ENCODE peak calls at places on chromosomes 4 and X, in four cellular contexts. One of them, this sample, is unnamed.

GRCh38 chr4:147833254-147833653 is 101.4 kb downstream of the ARHGAP10 start:
- DNase-seq in HepG2: no peak
- DNase-seq in K562: no peak
- DNase-seq in A549: no peak
- DNase-seq in this sample: peak

GRCh38 chr4:176236909-176237308 is 32.1 kb downstream of the ASB5 start:
- DNase-seq in HepG2: no peak
- DNase-seq in K562: no peak
- DNase-seq in A549: no peak
- DNase-seq in this sample: peak

GRCh38 chrX:108036298-108036973 is 8.4 kb upstream of the VSIG1 start:
- DNase-seq in HepG2: peak
- DNase-seq in K562: peak
- DNase-seq in A549: peak
- DNase-seq in this sample: peak

GRCh38 chrX:1486749-1487361 is 34.1 kb upstream of the ASMTL start:
- DNase-seq in HepG2: no peak
- DNase-seq in K562: no peak
- DNase-seq in A549: no peak
- DNase-seq in this sample: no peak

GRCh38 chr4:1405249-1405635 is 1.0 kb downstream of the NKX1-1 start:
- DNase-seq in HepG2: no peak
- DNase-seq in K562: no peak
- DNase-seq in A549: no peak
- DNase-seq in this sample: no peak

GRCh38 chrX:16186380-16187007 is 19.2 kb downstream of the MAGEB17 start:
- DNase-seq in HepG2: no peak
- DNase-seq in K562: no peak
- DNase-seq in A549: no peak
- DNase-seq in this sample: no peak

GRCh38 chr4:100147198-100147597 is 43.1 kb downstream of the DDIT4L start:
- DNase-seq in HepG2: no peak
- DNase-seq in K562: no peak
- DNase-seq in A549: no peak
- DNase-seq in this sample: no peak

GRCh38 chr4:42708625-42709024 is 51.7 kb upstream of the ATP8A1 start:
- DNase-seq in HepG2: no peak
- DNase-seq in K562: no peak
- DNase-seq in A549: no peak
- DNase-seq in this sample: no peak

GRCh38 chrX:123167621-123168020 is 16.5 kb upstream of the GRIA3 start:
- DNase-seq in HepG2: no peak
- DNase-seq in K562: no peak
- DNase-seq in A549: no peak
- DNase-seq in this sample: no peak

GRCh38 chr4:1797861-1798529 is 4.9 kb downstream of the FGFR3 start:
- DNase-seq in HepG2: peak
- DNase-seq in K562: no peak
- DNase-seq in A549: no peak
- DNase-seq in this sample: no peak

GRCh38 chr4:71498002-71498401 is 159.2 kb downstream of the SLC4A4 start:
- DNase-seq in HepG2: no peak
- DNase-seq in K562: no peak
- DNase-seq in A549: no peak
- DNase-seq in this sample: peak

GRCh38 chr4:16231570-16232252 is 5.4 kb upstream of the TAPT1 start:
- DNase-seq in HepG2: no peak
- DNase-seq in K562: no peak
- DNase-seq in A549: no peak
- DNase-seq in this sample: no peak

GRCh38 chrX:2446815-2447214 is 54.0 kb downstream of the DHRSX start:
- DNase-seq in HepG2: no peak
- DNase-seq in K562: no peak
- DNase-seq in A549: no peak
- DNase-seq in this sample: no peak

GRCh38 chr4:88291003-88291402 is 6.6 kb upstream of the PPM1K start:
- DNase-seq in HepG2: no peak
- DNase-seq in K562: no peak
- DNase-seq in A549: no peak
- DNase-seq in this sample: peak

GRCh38 chr4:176031927-176032326 is 33.7 kb upstream of the WDR17 start:
- DNase-seq in HepG2: no peak
- DNase-seq in K562: no peak
- DNase-seq in A549: no peak
- DNase-seq in this sample: no peak

GRCh38 chrX:71953946-71954345 is 43.3 kb downstream of the NHSL2 start:
- DNase-seq in HepG2: no peak
- DNase-seq in K562: no peak
- DNase-seq in A549: no peak
- DNase-seq in this sample: no peak

GRCh38 chrX:14398725-14399124 is 130.6 kb upstream of the GLRA2 start:
- DNase-seq in HepG2: no peak
- DNase-seq in K562: no peak
- DNase-seq in A549: no peak
- DNase-seq in this sample: no peak

DNA sequence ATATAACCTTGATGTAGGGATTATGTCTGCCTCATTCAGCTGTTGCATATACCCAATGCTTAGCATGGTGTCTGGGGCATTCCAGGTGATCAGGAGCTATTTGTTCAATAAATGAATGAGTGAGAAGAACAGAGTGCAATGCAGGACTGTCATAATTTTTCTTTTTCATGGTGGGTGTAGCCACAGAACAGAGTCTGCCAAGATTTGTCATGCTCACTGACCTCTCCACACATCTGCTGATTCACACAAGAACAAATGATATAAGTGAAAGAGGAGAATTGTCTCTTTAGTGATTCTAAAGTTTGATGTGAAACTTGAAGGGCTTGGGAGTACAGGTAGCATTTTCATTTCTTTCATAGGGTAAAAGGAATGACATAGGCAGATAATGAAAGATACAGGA is 64.4 kb upstream of the TEX13D start:
- DNase-seq in HepG2: no peak
- DNase-seq in K562: no peak
- DNase-seq in A549: no peak
- DNase-seq in this sample: no peak
- TF ChIP-seq MAZ in HepG2: no peak
- TF ChIP-seq MAZ in K562: no peak
- TF ChIP-seq MAZ in A549: no peak
- TF ChIP-seq MAZ in this sample: no peak

GRCh38 chr4:95505801-95506200 is 43.0 kb downstream of the UNC5C start:
- DNase-seq in HepG2: no peak
- DNase-seq in K562: no peak
- DNase-seq in A549: no peak
- DNase-seq in this sample: no peak
- H3K27ac ChIP-seq in HepG2: no peak
- H3K27ac ChIP-seq in K562: no peak
- H3K27ac ChIP-seq in A549: no peak
- H3K27ac ChIP-seq in this sample: no peak

GRCh38 chr4:87005690-87006461 is 71.1 kb downstream of the AFF1 start:
- DNase-seq in HepG2: no peak
- DNase-seq in K562: peak
- DNase-seq in A549: no peak
- DNase-seq in this sample: no peak

GRCh38 chr4:87009095-87009648 is 74.4 kb downstream of the AFF1 start:
- DNase-seq in HepG2: no peak
- DNase-seq in K562: peak
- DNase-seq in A549: no peak
- DNase-seq in this sample: no peak

GRCh38 chr4:87005369-87005689 is 70.5 kb downstream of the AFF1 start:
- DNase-seq in HepG2: no peak
- DNase-seq in K562: no peak
- DNase-seq in A549: no peak
- DNase-seq in this sample: no peak

GRCh38 chr4:87006531-87007344 is 71.9 kb downstream of the AFF1 start:
- DNase-seq in HepG2: peak
- DNase-seq in K562: peak
- DNase-seq in A549: peak
- DNase-seq in this sample: peak

DNA sequence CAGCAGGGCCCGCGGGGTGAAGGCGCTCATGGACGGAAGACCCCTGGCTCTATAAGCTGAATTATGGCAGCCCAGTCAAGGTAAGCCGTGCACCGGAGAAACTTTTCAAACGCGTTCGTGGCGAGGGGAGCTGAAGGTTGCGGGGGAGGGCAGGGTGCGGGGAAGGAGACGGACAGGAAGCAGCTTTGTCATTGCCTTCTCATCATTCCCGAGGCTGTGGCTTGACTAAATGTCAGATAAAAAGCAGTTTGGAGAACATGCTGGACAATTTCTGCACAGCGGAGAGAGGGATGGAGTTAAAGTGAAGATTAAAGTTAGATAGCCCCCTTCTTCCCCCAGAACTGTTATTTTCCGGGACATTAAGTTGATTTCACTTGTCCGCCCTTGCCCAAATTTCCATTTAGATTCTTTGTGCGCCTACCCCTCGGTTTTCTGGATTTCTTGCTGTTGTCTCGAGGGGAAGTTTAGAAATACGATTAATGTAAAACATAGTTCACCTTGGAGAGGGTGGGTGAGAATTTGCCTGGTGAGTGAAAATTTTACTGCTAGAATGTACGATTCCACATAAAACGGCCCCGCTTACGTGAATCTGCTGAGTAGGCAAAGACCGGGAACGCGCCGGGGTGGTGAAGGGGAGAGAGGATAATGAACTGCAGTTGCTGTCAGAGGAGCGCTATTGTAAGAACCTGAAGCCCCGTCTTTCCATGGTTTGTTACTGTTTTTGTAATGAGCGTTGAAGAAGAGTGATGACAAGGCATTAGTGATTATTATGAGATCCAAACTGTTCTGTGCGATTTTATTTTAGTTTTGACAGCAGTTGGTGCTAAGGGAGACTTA is 72.8 kb downstream of the AFF1 start:
- DNase-seq in HepG2: no peak
- DNase-seq in K562: peak
- DNase-seq in A549: no peak
- DNase-seq in this sample: peak
- TF ChIP-seq MAZ in HepG2: no peak
- TF ChIP-seq MAZ in K562: no peak
- TF ChIP-seq MAZ in A549: no peak
- TF ChIP-seq MAZ in this sample: no peak

GRCh38 chr4:4406455-4407298 is 19.8 kb downstream of the NSG1 start:
- DNase-seq in HepG2: no peak
- DNase-seq in K562: no peak
- DNase-seq in A549: no peak
- DNase-seq in this sample: no peak
- H3K27ac ChIP-seq in HepG2: no peak
- H3K27ac ChIP-seq in K562: no peak
- H3K27ac ChIP-seq in A549: no peak
- H3K27ac ChIP-seq in this sample: no peak

GRCh38 chrX:10102046-10102704 is 54.6 kb upstream of the CLCN4 start:
- DNase-seq in HepG2: no peak
- DNase-seq in K562: no peak
- DNase-seq in A549: no peak
- DNase-seq in this sample: no peak

GRCh38 chrX:10108288-10108687 is 48.5 kb upstream of the CLCN4 start:
- DNase-seq in HepG2: no peak
- DNase-seq in K562: no peak
- DNase-seq in A549: no peak
- DNase-seq in this sample: no peak

GRCh38 chrX:10106801-10107200 is 50.0 kb upstream of the CLCN4 start:
- DNase-seq in HepG2: no peak
- DNase-seq in K562: no peak
- DNase-seq in A549: no peak
- DNase-seq in this sample: no peak

GRCh38 chrX:10103023-10103422 is 53.8 kb upstream of the CLCN4 start:
- DNase-seq in HepG2: no peak
- DNase-seq in K562: no peak
- DNase-seq in A549: no peak
- DNase-seq in this sample: peak

GRCh38 chrX:10104958-10105658 is 51.7 kb upstream of the CLCN4 start:
- DNase-seq in HepG2: no peak
- DNase-seq in K562: no peak
- DNase-seq in A549: no peak
- DNase-seq in this sample: no peak
- TF ChIP-seq MAZ in HepG2: no peak
- TF ChIP-seq MAZ in K562: no peak
- TF ChIP-seq MAZ in A549: no peak
- TF ChIP-seq MAZ in this sample: no peak

DNA sequence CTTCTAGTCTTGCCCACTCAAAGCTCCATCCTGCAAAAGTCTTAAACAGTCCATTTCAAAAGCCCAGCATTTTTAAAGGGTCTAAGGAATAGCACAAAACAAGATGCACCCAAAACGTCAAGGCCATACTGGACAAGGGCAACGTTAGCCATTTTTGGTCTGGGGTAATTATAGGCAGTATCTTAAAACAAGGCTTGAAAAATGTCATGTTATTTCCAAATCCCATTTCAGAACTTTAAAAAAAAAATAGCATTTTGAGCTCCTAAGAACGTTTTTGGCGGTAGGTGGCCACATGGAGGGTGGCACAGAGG is 584 bp upstream of the TMEM165 start:
- DNase-seq in HepG2: no peak
- DNase-seq in K562: no peak
- DNase-seq in A549: no peak
- DNase-seq in this sample: no peak
- H3K27ac ChIP-seq in HepG2: peak
- H3K27ac ChIP-seq in K562: peak
- H3K27ac ChIP-seq in A549: peak
- H3K27ac ChIP-seq in this sample: peak

GRCh38 chr4:123315617-123316016 is 81.0 kb upstream of the SPRY1 start:
- DNase-seq in HepG2: no peak
- DNase-seq in K562: no peak
- DNase-seq in A549: no peak
- DNase-seq in this sample: no peak

GRCh38 chr4:123312951-123313592 is 83.5 kb upstream of the SPRY1 start:
- DNase-seq in HepG2: peak
- DNase-seq in K562: no peak
- DNase-seq in A549: no peak
- DNase-seq in this sample: no peak

GRCh38 chr4:123319639-123320038 is 77.0 kb upstream of the SPRY1 start:
- DNase-seq in HepG2: no peak
- DNase-seq in K562: no peak
- DNase-seq in A549: no peak
- DNase-seq in this sample: no peak

DNA sequence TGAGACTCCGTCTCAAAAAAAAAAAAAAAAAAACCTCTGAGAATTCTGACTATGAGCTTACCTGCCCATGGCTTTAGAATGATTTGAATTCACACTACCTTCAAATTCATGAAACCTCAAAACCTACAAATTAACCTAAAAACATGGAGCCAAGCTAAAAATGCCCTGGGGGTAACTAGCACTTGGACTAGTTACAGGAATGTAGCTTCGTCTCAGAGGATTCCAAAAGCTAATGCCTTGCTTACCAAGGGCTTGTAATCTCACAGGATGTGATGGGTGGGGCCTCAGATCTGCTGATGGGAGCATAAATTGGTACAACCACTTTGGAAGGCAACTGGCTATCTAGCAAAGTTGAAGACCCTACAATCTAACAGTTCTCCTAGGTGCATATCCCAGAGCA is 79.4 kb upstream of the SPRY1 start:
- DNase-seq in HepG2: no peak
- DNase-seq in K562: no peak
- DNase-seq in A549: no peak
- DNase-seq in this sample: no peak
- TF ChIP-seq MAZ in HepG2: no peak
- TF ChIP-seq MAZ in K562: no peak
- TF ChIP-seq MAZ in A549: no peak
- TF ChIP-seq MAZ in this sample: no peak

GRCh38 chr4:165630671-165631070 is 242.4 kb upstream of the TLL1 start:
- DNase-seq in HepG2: no peak
- DNase-seq in K562: no peak
- DNase-seq in A549: no peak
- DNase-seq in this sample: no peak
- H3K27ac ChIP-seq in HepG2: no peak
- H3K27ac ChIP-seq in K562: no peak
- H3K27ac ChIP-seq in A549: no peak
- H3K27ac ChIP-seq in this sample: no peak